ENCODE peak calls at places on chromosomes 1 and 21, in nine cellular contexts. One of them, this sample, is unnamed.

GRCh38 chr21:29258626-29259335 is 39.9 kb upstream of the BACH1 start:
- DNase-seq in left ventricle myocardium inferior: no peak
- DNase-seq in NCI-H82: no peak
- DNase-seq in lung: no peak
- DNase-seq in activated T-cell treated with anti-CD3 and anti-CD28 coated beads for 1 hour: no peak
- DNase-seq in M059J: peak; percentile 89
- DNase-seq in Jurkat, Clone E6-1: no peak
- DNase-seq in stimulated activated CD4-positive, alpha-beta T cell treated with anti-CD3 and anti-CD28 coated beads, Interleukin-4, amount 100 ng/mL, for 24 hours: no peak
- DNase-seq in naive B cell: no peak
- DNase-seq in this sample: no peak

GRCh38 chr1:61441723-61442262 is 283.1 kb downstream of the TM2D1 start:
- DNase-seq in left ventricle myocardium inferior: peak; percentile 66
- DNase-seq in NCI-H82: no peak
- DNase-seq in lung: no peak
- DNase-seq in activated T-cell treated with anti-CD3 and anti-CD28 coated beads for 1 hour: no peak
- DNase-seq in M059J: no peak
- DNase-seq in Jurkat, Clone E6-1: no peak
- DNase-seq in stimulated activated CD4-positive, alpha-beta T cell treated with anti-CD3 and anti-CD28 coated beads, Interleukin-4, amount 100 ng/mL, for 24 hours: no peak
- DNase-seq in naive B cell: no peak
- DNase-seq in this sample: no peak

GRCh38 chr1:5731110-5731423 is 261.2 kb downstream of the NPHP4 start:
- DNase-seq in left ventricle myocardium inferior: no peak
- DNase-seq in NCI-H82: no peak
- DNase-seq in lung: no peak
- DNase-seq in activated T-cell treated with anti-CD3 and anti-CD28 coated beads for 1 hour: no peak
- DNase-seq in M059J: no peak
- DNase-seq in Jurkat, Clone E6-1: no peak
- DNase-seq in stimulated activated CD4-positive, alpha-beta T cell treated with anti-CD3 and anti-CD28 coated beads, Interleukin-4, amount 100 ng/mL, for 24 hours: no peak
- DNase-seq in naive B cell: no peak
- DNase-seq in this sample: no peak

GRCh38 chr1:30462826-30463425 is 260.5 kb downstream of the MATN1 start:
- DNase-seq in left ventricle myocardium inferior: no peak
- DNase-seq in NCI-H82: no peak
- DNase-seq in lung: no peak
- DNase-seq in activated T-cell treated with anti-CD3 and anti-CD28 coated beads for 1 hour: no peak
- DNase-seq in M059J: no peak
- DNase-seq in Jurkat, Clone E6-1: no peak
- DNase-seq in stimulated activated CD4-positive, alpha-beta T cell treated with anti-CD3 and anti-CD28 coated beads, Interleukin-4, amount 100 ng/mL, for 24 hours: no peak
- DNase-seq in naive B cell: no peak
- DNase-seq in this sample: no peak

GRCh38 chr1:149849947-149850360 is 49.4 kb upstream of the BOLA1 start:
- DNase-seq in left ventricle myocardium inferior: no peak
- DNase-seq in NCI-H82: no peak
- DNase-seq in lung: no peak
- DNase-seq in activated T-cell treated with anti-CD3 and anti-CD28 coated beads for 1 hour: no peak
- DNase-seq in M059J: peak; percentile 15
- DNase-seq in Jurkat, Clone E6-1: no peak
- DNase-seq in stimulated activated CD4-positive, alpha-beta T cell treated with anti-CD3 and anti-CD28 coated beads, Interleukin-4, amount 100 ng/mL, for 24 hours: peak; percentile 8
- DNase-seq in naive B cell: no peak
- DNase-seq in this sample: no peak

GRCh38 chr1:37325509-37326437 is 148.6 kb upstream of the ZC3H12A start:
- DNase-seq in left ventricle myocardium inferior: no peak
- DNase-seq in NCI-H82: peak; percentile 63
- DNase-seq in lung: no peak
- DNase-seq in activated T-cell treated with anti-CD3 and anti-CD28 coated beads for 1 hour: no peak
- DNase-seq in M059J: no peak
- DNase-seq in Jurkat, Clone E6-1: no peak
- DNase-seq in stimulated activated CD4-positive, alpha-beta T cell treated with anti-CD3 and anti-CD28 coated beads, Interleukin-4, amount 100 ng/mL, for 24 hours: no peak
- DNase-seq in naive B cell: no peak
- DNase-seq in this sample: no peak

GRCh38 chr1:23103001-23103879 is 65.4 kb downstream of the LUZP1 start:
- DNase-seq in left ventricle myocardium inferior: no peak
- DNase-seq in NCI-H82: no peak
- DNase-seq in lung: no peak
- DNase-seq in activated T-cell treated with anti-CD3 and anti-CD28 coated beads for 1 hour: no peak
- DNase-seq in M059J: peak; percentile 70
- DNase-seq in Jurkat, Clone E6-1: no peak
- DNase-seq in stimulated activated CD4-positive, alpha-beta T cell treated with anti-CD3 and anti-CD28 coated beads, Interleukin-4, amount 100 ng/mL, for 24 hours: peak; percentile 55
- DNase-seq in naive B cell: no peak
- DNase-seq in this sample: no peak

GRCh38 chr1:39788426-39788757 is 273 bp downstream of the BMP8B start:
- DNase-seq in left ventricle myocardium inferior: no peak
- DNase-seq in NCI-H82: peak; percentile 59
- DNase-seq in lung: no peak
- DNase-seq in activated T-cell treated with anti-CD3 and anti-CD28 coated beads for 1 hour: no peak
- DNase-seq in M059J: no peak
- DNase-seq in Jurkat, Clone E6-1: no peak
- DNase-seq in stimulated activated CD4-positive, alpha-beta T cell treated with anti-CD3 and anti-CD28 coated beads, Interleukin-4, amount 100 ng/mL, for 24 hours: no peak
- DNase-seq in naive B cell: no peak
- DNase-seq in this sample: no peak

GRCh38 chr1:8476021-8476420 is 158.1 kb downstream of the SLC45A1 start:
- DNase-seq in left ventricle myocardium inferior: no peak
- DNase-seq in NCI-H82: no peak
- DNase-seq in lung: no peak
- DNase-seq in activated T-cell treated with anti-CD3 and anti-CD28 coated beads for 1 hour: no peak
- DNase-seq in M059J: no peak
- DNase-seq in Jurkat, Clone E6-1: no peak
- DNase-seq in stimulated activated CD4-positive, alpha-beta T cell treated with anti-CD3 and anti-CD28 coated beads, Interleukin-4, amount 100 ng/mL, for 24 hours: no peak
- DNase-seq in naive B cell: no peak
- DNase-seq in this sample: no peak

GRCh38 chr1:84705503-84705902 is 15.2 kb upstream of the SSX2IP start:
- DNase-seq in left ventricle myocardium inferior: no peak
- DNase-seq in NCI-H82: peak; percentile 77
- DNase-seq in lung: no peak
- DNase-seq in activated T-cell treated with anti-CD3 and anti-CD28 coated beads for 1 hour: no peak
- DNase-seq in M059J: no peak
- DNase-seq in Jurkat, Clone E6-1: no peak
- DNase-seq in stimulated activated CD4-positive, alpha-beta T cell treated with anti-CD3 and anti-CD28 coated beads, Interleukin-4, amount 100 ng/mL, for 24 hours: no peak
- DNase-seq in naive B cell: no peak
- DNase-seq in this sample: no peak

GRCh38 chr1:153542956-153543737 is 2.4 kb upstream of the S100A5 start:
- DNase-seq in left ventricle myocardium inferior: no peak
- DNase-seq in NCI-H82: no peak
- DNase-seq in lung: no peak
- DNase-seq in activated T-cell treated with anti-CD3 and anti-CD28 coated beads for 1 hour: no peak
- DNase-seq in M059J: no peak
- DNase-seq in Jurkat, Clone E6-1: no peak
- DNase-seq in stimulated activated CD4-positive, alpha-beta T cell treated with anti-CD3 and anti-CD28 coated beads, Interleukin-4, amount 100 ng/mL, for 24 hours: no peak
- DNase-seq in naive B cell: no peak
- DNase-seq in this sample: no peak

GRCh38 chr1:202365092-202365815 is 16.8 kb downstream of the PPP1R12B start:
- DNase-seq in left ventricle myocardium inferior: no peak
- DNase-seq in NCI-H82: no peak
- DNase-seq in lung: no peak
- DNase-seq in activated T-cell treated with anti-CD3 and anti-CD28 coated beads for 1 hour: no peak
- DNase-seq in M059J: peak; percentile 56
- DNase-seq in Jurkat, Clone E6-1: no peak
- DNase-seq in stimulated activated CD4-positive, alpha-beta T cell treated with anti-CD3 and anti-CD28 coated beads, Interleukin-4, amount 100 ng/mL, for 24 hours: no peak
- DNase-seq in naive B cell: no peak
- DNase-seq in this sample: no peak

This sample was measured in amygdala.